ENCODE peak calls at places on chromosomes 1 and 21, in ten cellular contexts. One of them, this sample, is unnamed.

GRCh38 chr1:37473431-37474050 is 839 bp upstream of the ZC3H12A start:
- DNase-seq in fibroblast of lung: no peak
- DNase-seq in GM23248: peak; percentile 31
- DNase-seq in IMR-90: no peak
- DNase-seq in NCI-H774: no peak
- DNase-seq in naive thymus-derived CD4-positive, alpha-beta T cell: peak; percentile 63
- DNase-seq in nephron progenitor cell: no peak
- DNase-seq in HEK293T: no peak
- DNase-seq in GM13976: peak; percentile 40
- DNase-seq in stimulated activated CD8-positive, alpha-beta memory T cell treated with anti-CD3 and anti-CD28 coated beads, Interleukin-2, amount 100 ng/mL, for 1 hour: no peak
- DNase-seq in this sample: no peak

GRCh38 chr1:221667504-221667903 is 74.4 kb downstream of the DUSP10 start:
- DNase-seq in fibroblast of lung: peak; percentile 84
- DNase-seq in GM23248: peak; percentile 80
- DNase-seq in IMR-90: peak; percentile 90
- DNase-seq in NCI-H774: no peak
- DNase-seq in naive thymus-derived CD4-positive, alpha-beta T cell: no peak
- DNase-seq in nephron progenitor cell: no peak
- DNase-seq in HEK293T: peak; percentile 11
- DNase-seq in GM13976: no peak
- DNase-seq in stimulated activated CD8-positive, alpha-beta memory T cell treated with anti-CD3 and anti-CD28 coated beads, Interleukin-2, amount 100 ng/mL, for 1 hour: no peak
- DNase-seq in this sample: no peak

GRCh38 chr1:33137800-33138199 is 44.0 kb downstream of the TRIM62 start:
- DNase-seq in fibroblast of lung: peak; percentile 47
- DNase-seq in GM23248: peak; percentile 20
- DNase-seq in IMR-90: peak; percentile 27
- DNase-seq in NCI-H774: no peak
- DNase-seq in naive thymus-derived CD4-positive, alpha-beta T cell: peak; percentile 19
- DNase-seq in nephron progenitor cell: peak; percentile 79
- DNase-seq in HEK293T: peak; percentile 67
- DNase-seq in GM13976: no peak
- DNase-seq in stimulated activated CD8-positive, alpha-beta memory T cell treated with anti-CD3 and anti-CD28 coated beads, Interleukin-2, amount 100 ng/mL, for 1 hour: no peak
- DNase-seq in this sample: peak; percentile 87

GRCh38 chr1:6148497-6149241 is 31.5 kb downstream of the CHD5 start:
- DNase-seq in fibroblast of lung: peak; percentile 8
- DNase-seq in GM23248: peak; percentile 49
- DNase-seq in IMR-90: no peak
- DNase-seq in NCI-H774: peak; percentile 28
- DNase-seq in naive thymus-derived CD4-positive, alpha-beta T cell: peak; percentile 55
- DNase-seq in nephron progenitor cell: peak; percentile 89
- DNase-seq in HEK293T: peak; percentile 97
- DNase-seq in GM13976: peak; percentile 91
- DNase-seq in stimulated activated CD8-positive, alpha-beta memory T cell treated with anti-CD3 and anti-CD28 coated beads, Interleukin-2, amount 100 ng/mL, for 1 hour: peak; percentile 17
- DNase-seq in this sample: peak; percentile 94

GRCh38 chr1:84208935-84209334 is 64.9 kb downstream of the PRKACB start:
- DNase-seq in fibroblast of lung: no peak
- DNase-seq in GM23248: no peak
- DNase-seq in IMR-90: no peak
- DNase-seq in NCI-H774: no peak
- DNase-seq in naive thymus-derived CD4-positive, alpha-beta T cell: no peak
- DNase-seq in nephron progenitor cell: no peak
- DNase-seq in HEK293T: no peak
- DNase-seq in GM13976: no peak
- DNase-seq in stimulated activated CD8-positive, alpha-beta memory T cell treated with anti-CD3 and anti-CD28 coated beads, Interleukin-2, amount 100 ng/mL, for 1 hour: no peak
- DNase-seq in this sample: no peak

GRCh38 chr1:78511334-78511733 is 20.6 kb downstream of the PTGFR start:
- DNase-seq in fibroblast of lung: no peak
- DNase-seq in GM23248: no peak
- DNase-seq in IMR-90: no peak
- DNase-seq in NCI-H774: no peak
- DNase-seq in naive thymus-derived CD4-positive, alpha-beta T cell: no peak
- DNase-seq in nephron progenitor cell: no peak
- DNase-seq in HEK293T: no peak
- DNase-seq in GM13976: no peak
- DNase-seq in stimulated activated CD8-positive, alpha-beta memory T cell treated with anti-CD3 and anti-CD28 coated beads, Interleukin-2, amount 100 ng/mL, for 1 hour: no peak
- DNase-seq in this sample: no peak

GRCh38 chr1:109980324-109981127 is 4.0 kb upstream of the AHCYL1 start:
- DNase-seq in fibroblast of lung: no peak
- DNase-seq in GM23248: no peak
- DNase-seq in IMR-90: no peak
- DNase-seq in NCI-H774: peak; percentile 16
- DNase-seq in naive thymus-derived CD4-positive, alpha-beta T cell: no peak
- DNase-seq in nephron progenitor cell: no peak
- DNase-seq in HEK293T: no peak
- DNase-seq in GM13976: peak; percentile 42
- DNase-seq in stimulated activated CD8-positive, alpha-beta memory T cell treated with anti-CD3 and anti-CD28 coated beads, Interleukin-2, amount 100 ng/mL, for 1 hour: no peak
- DNase-seq in this sample: peak; percentile 46

GRCh38 chr1:232462200-232462599 is 167.7 kb downstream of the SIPA1L2 start:
- DNase-seq in fibroblast of lung: no peak
- DNase-seq in GM23248: peak; percentile 9
- DNase-seq in IMR-90: peak; percentile 20
- DNase-seq in NCI-H774: peak; percentile 8
- DNase-seq in naive thymus-derived CD4-positive, alpha-beta T cell: no peak
- DNase-seq in nephron progenitor cell: no peak
- DNase-seq in HEK293T: no peak
- DNase-seq in GM13976: no peak
- DNase-seq in stimulated activated CD8-positive, alpha-beta memory T cell treated with anti-CD3 and anti-CD28 coated beads, Interleukin-2, amount 100 ng/mL, for 1 hour: no peak
- DNase-seq in this sample: no peak

GRCh38 chr1:203465146-203465798 is 10.3 kb upstream of the PRELP start:
- DNase-seq in fibroblast of lung: no peak
- DNase-seq in GM23248: peak; percentile 41
- DNase-seq in IMR-90: no peak
- DNase-seq in NCI-H774: no peak
- DNase-seq in naive thymus-derived CD4-positive, alpha-beta T cell: no peak
- DNase-seq in nephron progenitor cell: no peak
- DNase-seq in HEK293T: no peak
- DNase-seq in GM13976: no peak
- DNase-seq in stimulated activated CD8-positive, alpha-beta memory T cell treated with anti-CD3 and anti-CD28 coated beads, Interleukin-2, amount 100 ng/mL, for 1 hour: no peak
- DNase-seq in this sample: no peak

GRCh38 chr1:150281221-150281757 is 1.1 kb upstream of the CIART start:
- DNase-seq in fibroblast of lung: peak; percentile 79
- DNase-seq in GM23248: peak; percentile 87
- DNase-seq in IMR-90: peak; percentile 70
- DNase-seq in NCI-H774: peak; percentile 57
- DNase-seq in naive thymus-derived CD4-positive, alpha-beta T cell: peak; percentile 38
- DNase-seq in nephron progenitor cell: peak; percentile 63
- DNase-seq in HEK293T: peak; percentile 69
- DNase-seq in GM13976: peak; percentile 59
- DNase-seq in stimulated activated CD8-positive, alpha-beta memory T cell treated with anti-CD3 and anti-CD28 coated beads, Interleukin-2, amount 100 ng/mL, for 1 hour: peak; percentile 21
- DNase-seq in this sample: peak; percentile 88

GRCh38 chr1:213457097-213457680 is 406.1 kb downstream of the RPS6KC1 start:
- DNase-seq in fibroblast of lung: no peak
- DNase-seq in GM23248: peak; percentile 23
- DNase-seq in IMR-90: no peak
- DNase-seq in NCI-H774: no peak
- DNase-seq in naive thymus-derived CD4-positive, alpha-beta T cell: no peak
- DNase-seq in nephron progenitor cell: no peak
- DNase-seq in HEK293T: no peak
- DNase-seq in GM13976: no peak
- DNase-seq in stimulated activated CD8-positive, alpha-beta memory T cell treated with anti-CD3 and anti-CD28 coated beads, Interleukin-2, amount 100 ng/mL, for 1 hour: no peak
- DNase-seq in this sample: no peak

GRCh38 chr1:215474940-215475339 is 92.2 kb upstream of the KCTD3 start:
- DNase-seq in fibroblast of lung: no peak
- DNase-seq in GM23248: peak; percentile 4
- DNase-seq in IMR-90: no peak
- DNase-seq in NCI-H774: no peak
- DNase-seq in naive thymus-derived CD4-positive, alpha-beta T cell: no peak
- DNase-seq in nephron progenitor cell: no peak
- DNase-seq in HEK293T: no peak
- DNase-seq in GM13976: no peak
- DNase-seq in stimulated activated CD8-positive, alpha-beta memory T cell treated with anti-CD3 and anti-CD28 coated beads, Interleukin-2, amount 100 ng/mL, for 1 hour: no peak
- DNase-seq in this sample: no peak

GRCh38 chr1:223825767-223826461 is 19.8 kb downstream of the TP53BP2 start:
- DNase-seq in fibroblast of lung: no peak
- DNase-seq in GM23248: peak; percentile 15
- DNase-seq in IMR-90: no peak
- DNase-seq in NCI-H774: no peak
- DNase-seq in naive thymus-derived CD4-positive, alpha-beta T cell: no peak
- DNase-seq in nephron progenitor cell: no peak
- DNase-seq in HEK293T: no peak
- DNase-seq in GM13976: no peak
- DNase-seq in stimulated activated CD8-positive, alpha-beta memory T cell treated with anti-CD3 and anti-CD28 coated beads, Interleukin-2, amount 100 ng/mL, for 1 hour: no peak
- DNase-seq in this sample: no peak

GRCh38 chr21:40472026-40472425 is 374.9 kb downstream of the DSCAM start:
- DNase-seq in fibroblast of lung: no peak
- DNase-seq in GM23248: no peak
- DNase-seq in IMR-90: no peak
- DNase-seq in NCI-H774: no peak
- DNase-seq in naive thymus-derived CD4-positive, alpha-beta T cell: no peak
- DNase-seq in nephron progenitor cell: no peak
- DNase-seq in HEK293T: no peak
- DNase-seq in GM13976: no peak
- DNase-seq in stimulated activated CD8-positive, alpha-beta memory T cell treated with anti-CD3 and anti-CD28 coated beads, Interleukin-2, amount 100 ng/mL, for 1 hour: no peak
- DNase-seq in this sample: no peak

GRCh38 chr1:201024251-201024998 is 911 bp upstream of the KIF21B start:
- DNase-seq in fibroblast of lung: no peak
- DNase-seq in GM23248: no peak
- DNase-seq in IMR-90: no peak
- DNase-seq in NCI-H774: no peak
- DNase-seq in naive thymus-derived CD4-positive, alpha-beta T cell: no peak
- DNase-seq in nephron progenitor cell: peak; percentile 33
- DNase-seq in HEK293T: no peak
- DNase-seq in GM13976: no peak
- DNase-seq in stimulated activated CD8-positive, alpha-beta memory T cell treated with anti-CD3 and anti-CD28 coated beads, Interleukin-2, amount 100 ng/mL, for 1 hour: no peak
- DNase-seq in this sample: peak; percentile 37

GRCh38 chr1:190104959-190105358 is 372.7 kb downstream of the BRINP3 start:
- DNase-seq in fibroblast of lung: no peak
- DNase-seq in GM23248: no peak
- DNase-seq in IMR-90: no peak
- DNase-seq in NCI-H774: no peak
- DNase-seq in naive thymus-derived CD4-positive, alpha-beta T cell: no peak
- DNase-seq in nephron progenitor cell: no peak
- DNase-seq in HEK293T: no peak
- DNase-seq in GM13976: no peak
- DNase-seq in stimulated activated CD8-positive, alpha-beta memory T cell treated with anti-CD3 and anti-CD28 coated beads, Interleukin-2, amount 100 ng/mL, for 1 hour: no peak
- DNase-seq in this sample: no peak

GRCh38 chr21:31234936-31235335 is 109.1 kb downstream of the TIAM1 start:
- DNase-seq in fibroblast of lung: no peak
- DNase-seq in GM23248: no peak
- DNase-seq in IMR-90: no peak
- DNase-seq in NCI-H774: no peak
- DNase-seq in naive thymus-derived CD4-positive, alpha-beta T cell: no peak
- DNase-seq in nephron progenitor cell: no peak
- DNase-seq in HEK293T: no peak
- DNase-seq in GM13976: no peak
- DNase-seq in stimulated activated CD8-positive, alpha-beta memory T cell treated with anti-CD3 and anti-CD28 coated beads, Interleukin-2, amount 100 ng/mL, for 1 hour: no peak
- DNase-seq in this sample: no peak

GRCh38 chr1:215845224-215845902 is 278.3 kb downstream of the KCTD3 start:
- DNase-seq in fibroblast of lung: peak; percentile 92
- DNase-seq in GM23248: peak; percentile 92
- DNase-seq in IMR-90: peak; percentile 92
- DNase-seq in NCI-H774: no peak
- DNase-seq in naive thymus-derived CD4-positive, alpha-beta T cell: no peak
- DNase-seq in nephron progenitor cell: no peak
- DNase-seq in HEK293T: no peak
- DNase-seq in GM13976: no peak
- DNase-seq in stimulated activated CD8-positive, alpha-beta memory T cell treated with anti-CD3 and anti-CD28 coated beads, Interleukin-2, amount 100 ng/mL, for 1 hour: no peak
- DNase-seq in this sample: no peak

GRCh38 chr1:198669023-198669698 is 30.3 kb downstream of the PTPRC start:
- DNase-seq in fibroblast of lung: peak; percentile 90
- DNase-seq in GM23248: peak; percentile 93
- DNase-seq in IMR-90: peak; percentile 95
- DNase-seq in NCI-H774: no peak
- DNase-seq in naive thymus-derived CD4-positive, alpha-beta T cell: peak; percentile 53
- DNase-seq in nephron progenitor cell: no peak
- DNase-seq in HEK293T: no peak
- DNase-seq in GM13976: no peak
- DNase-seq in stimulated activated CD8-positive, alpha-beta memory T cell treated with anti-CD3 and anti-CD28 coated beads, Interleukin-2, amount 100 ng/mL, for 1 hour: no peak
- DNase-seq in this sample: no peak

GRCh38 chr1:90993245-90993644 is 28.6 kb downstream of the ZNF644 start:
- DNase-seq in fibroblast of lung: no peak
- DNase-seq in GM23248: no peak
- DNase-seq in IMR-90: no peak
- DNase-seq in NCI-H774: no peak
- DNase-seq in naive thymus-derived CD4-positive, alpha-beta T cell: no peak
- DNase-seq in nephron progenitor cell: no peak
- DNase-seq in HEK293T: no peak
- DNase-seq in GM13976: no peak
- DNase-seq in stimulated activated CD8-positive, alpha-beta memory T cell treated with anti-CD3 and anti-CD28 coated beads, Interleukin-2, amount 100 ng/mL, for 1 hour: no peak
- DNase-seq in this sample: no peak

GRCh38 chr1:92663769-92664168 is 121.1 kb downstream of the EVI5 start:
- DNase-seq in fibroblast of lung: no peak
- DNase-seq in GM23248: no peak
- DNase-seq in IMR-90: no peak
- DNase-seq in NCI-H774: no peak
- DNase-seq in naive thymus-derived CD4-positive, alpha-beta T cell: no peak
- DNase-seq in nephron progenitor cell: no peak
- DNase-seq in HEK293T: no peak
- DNase-seq in GM13976: no peak
- DNase-seq in stimulated activated CD8-positive, alpha-beta memory T cell treated with anti-CD3 and anti-CD28 coated beads, Interleukin-2, amount 100 ng/mL, for 1 hour: no peak
- DNase-seq in this sample: no peak

GRCh38 chr21:44360174-44360573 is 6.8 kb downstream of the TRPM2 start:
- DNase-seq in fibroblast of lung: no peak
- DNase-seq in GM23248: peak; percentile 12
- DNase-seq in IMR-90: no peak
- DNase-seq in NCI-H774: no peak
- DNase-seq in naive thymus-derived CD4-positive, alpha-beta T cell: no peak
- DNase-seq in nephron progenitor cell: no peak
- DNase-seq in HEK293T: no peak
- DNase-seq in GM13976: no peak
- DNase-seq in stimulated activated CD8-positive, alpha-beta memory T cell treated with anti-CD3 and anti-CD28 coated beads, Interleukin-2, amount 100 ng/mL, for 1 hour: no peak
- DNase-seq in this sample: no peak

GRCh38 chr21:44527156-44527982 is 12.6 kb downstream of the KRTAP10-1 start:
- DNase-seq in fibroblast of lung: no peak
- DNase-seq in GM23248: no peak
- DNase-seq in IMR-90: no peak
- DNase-seq in NCI-H774: no peak
- DNase-seq in naive thymus-derived CD4-positive, alpha-beta T cell: no peak
- DNase-seq in nephron progenitor cell: no peak
- DNase-seq in HEK293T: no peak
- DNase-seq in GM13976: no peak
- DNase-seq in stimulated activated CD8-positive, alpha-beta memory T cell treated with anti-CD3 and anti-CD28 coated beads, Interleukin-2, amount 100 ng/mL, for 1 hour: no peak
- DNase-seq in this sample: no peak

GRCh38 chr1:3742439-3743298 is 9.6 kb upstream of the CCDC27 start:
- DNase-seq in fibroblast of lung: no peak
- DNase-seq in GM23248: peak; percentile 30
- DNase-seq in IMR-90: no peak
- DNase-seq in NCI-H774: no peak
- DNase-seq in naive thymus-derived CD4-positive, alpha-beta T cell: no peak
- DNase-seq in nephron progenitor cell: no peak
- DNase-seq in HEK293T: no peak
- DNase-seq in GM13976: no peak
- DNase-seq in stimulated activated CD8-positive, alpha-beta memory T cell treated with anti-CD3 and anti-CD28 coated beads, Interleukin-2, amount 100 ng/mL, for 1 hour: no peak
- DNase-seq in this sample: no peak

GRCh38 chr1:161287482-161288054 is 22.2 kb downstream of the MPZ start:
- DNase-seq in fibroblast of lung: no peak
- DNase-seq in GM23248: no peak
- DNase-seq in IMR-90: no peak
- DNase-seq in NCI-H774: no peak
- DNase-seq in naive thymus-derived CD4-positive, alpha-beta T cell: no peak
- DNase-seq in nephron progenitor cell: no peak
- DNase-seq in HEK293T: no peak
- DNase-seq in GM13976: no peak
- DNase-seq in stimulated activated CD8-positive, alpha-beta memory T cell treated with anti-CD3 and anti-CD28 coated beads, Interleukin-2, amount 100 ng/mL, for 1 hour: no peak
- DNase-seq in this sample: no peak

GRCh38 chr1:226751214-226751613 is 12.1 kb upstream of the ITPKB start:
- DNase-seq in fibroblast of lung: no peak
- DNase-seq in GM23248: no peak
- DNase-seq in IMR-90: no peak
- DNase-seq in NCI-H774: no peak
- DNase-seq in naive thymus-derived CD4-positive, alpha-beta T cell: no peak
- DNase-seq in nephron progenitor cell: no peak
- DNase-seq in HEK293T: no peak
- DNase-seq in GM13976: no peak
- DNase-seq in stimulated activated CD8-positive, alpha-beta memory T cell treated with anti-CD3 and anti-CD28 coated beads, Interleukin-2, amount 100 ng/mL, for 1 hour: no peak
- DNase-seq in this sample: no peak

GRCh38 chr1:33257759-33258712 is 1.7 kb downstream of the ZNF362 start:
- DNase-seq in fibroblast of lung: peak; percentile 10
- DNase-seq in GM23248: peak; percentile 37
- DNase-seq in IMR-90: peak; percentile 20
- DNase-seq in NCI-H774: no peak
- DNase-seq in naive thymus-derived CD4-positive, alpha-beta T cell: no peak
- DNase-seq in nephron progenitor cell: peak; percentile 23
- DNase-seq in HEK293T: no peak
- DNase-seq in GM13976: no peak
- DNase-seq in stimulated activated CD8-positive, alpha-beta memory T cell treated with anti-CD3 and anti-CD28 coated beads, Interleukin-2, amount 100 ng/mL, for 1 hour: no peak
- DNase-seq in this sample: peak; percentile 17

GRCh38 chr21:37220433-37220980 is 46.6 kb downstream of the VPS26C start:
- DNase-seq in fibroblast of lung: peak; percentile 64
- DNase-seq in GM23248: peak; percentile 69
- DNase-seq in IMR-90: peak; percentile 50
- DNase-seq in NCI-H774: peak; percentile 38
- DNase-seq in naive thymus-derived CD4-positive, alpha-beta T cell: peak; percentile 23
- DNase-seq in nephron progenitor cell: no peak
- DNase-seq in HEK293T: no peak
- DNase-seq in GM13976: no peak
- DNase-seq in stimulated activated CD8-positive, alpha-beta memory T cell treated with anti-CD3 and anti-CD28 coated beads, Interleukin-2, amount 100 ng/mL, for 1 hour: no peak
- DNase-seq in this sample: no peak

This sample was measured in neural progenitor cell.